ENCODE peak calls at places on chromosomes 12 and 14, in ten cellular contexts. T, C, B, E, F, G, X, J, Q and D are unnamed samples.
A peak's percentile ranks its signal among the peaks of the same experiment; 100 is the strongest.

GRCh38 chr12:95918194-95918993 is 24.0 kb downstream of the CCDC38 start:
- DNase-seq in T (peak; percentile 53), C (peak; percentile 57), B (peak; percentile 44), E (no peak), F (peak; percentile 44), G (no peak), X (no peak), J (peak; percentile 33), Q (no peak), D (no peak)

GRCh38 chr14:81784084-81784483 is 250.4 kb upstream of the SEL1L start:
- DNase-seq in T (no peak), C (no peak), B (peak; percentile 0), E (no peak), F (no peak), G (peak; percentile 7), X (no peak), J (no peak), Q (no peak), D (no peak)

GRCh38 chr12:93819048-93819491 is 141.9 kb downstream of the CRADD start:
- DNase-seq in T (no peak), C (peak; percentile 91), B (peak; percentile 88), E (no peak), F (no peak), G (no peak), X (no peak), J (no peak), Q (peak; percentile 89), D (no peak)

GRCh38 chr12:32743264-32743663 is 12.4 kb downstream of the YARS2 start:
- DNase-seq in T (no peak), C (no peak), B (no peak), E (no peak), F (no peak), G (no peak), X (no peak), J (no peak), Q (no peak), D (no peak)

GRCh38 chr14:63795532-63795931 is 57.3 kb upstream of the SYNE2 start:
- DNase-seq in T (no peak), C (no peak), B (no peak), E (no peak), F (no peak), G (no peak), X (no peak), J (no peak), Q (no peak), D (no peak)

GRCh38 chr14:33294419-33294818 is 355.7 kb downstream of the NPAS3 start:
- DNase-seq in T (no peak), C (no peak), B (no peak), E (no peak), F (no peak), G (no peak), X (no peak), J (no peak), Q (no peak), D (no peak)

GRCh38 chr12:54975272-54975671 is 9.3 kb downstream of the TESPA1 start:
- DNase-seq in T (no peak), C (no peak), B (no peak), E (no peak), F (no peak), G (no peak), X (no peak), J (no peak), Q (no peak), D (no peak)

GRCh38 chr12:3034067-3034750 is 43.0 kb upstream of the TSPAN9 start:
- DNase-seq in T (peak; percentile 82), C (peak; percentile 77), B (peak; percentile 63), E (peak; percentile 66), F (peak; percentile 83), G (no peak), X (peak; percentile 74), J (peak; percentile 85), Q (no peak), D (no peak)

GRCh38 chr12:123126294-123127144 is 24.4 kb downstream of the PITPNM2 start:
- DNase-seq in T (peak; percentile 94), C (peak; percentile 98), B (peak; percentile 99), E (no peak), F (no peak), G (no peak), X (no peak), J (no peak), Q (no peak), D (no peak)

GRCh38 chr14:47194051-47194450 is 481.4 kb downstream of the MDGA2 start:
- DNase-seq in T (no peak), C (peak; percentile 23), B (no peak), E (no peak), F (no peak), G (no peak), X (no peak), J (no peak), Q (no peak), D (no peak)

GRCh38 chr12:109625131-109625559 is 51.6 kb downstream of the MVK start:
- DNase-seq in T (peak; percentile 71), C (peak; percentile 13), B (peak; percentile 60), E (no peak), F (no peak), G (no peak), X (no peak), J (no peak), Q (no peak), D (no peak)

GRCh38 chr12:66713984-66714383 is 35.1 kb upstream of the GRIP1 start:
- DNase-seq in T (no peak), C (no peak), B (no peak), E (no peak), F (no peak), G (no peak), X (no peak), J (no peak), Q (no peak), D (no peak)

GRCh38 chr12:66709444-66709773 is 30.5 kb upstream of the GRIP1 start:
- DNase-seq in T (no peak), C (no peak), B (no peak), E (no peak), F (no peak), G (no peak), X (no peak), J (no peak), Q (no peak), D (no peak)

GRCh38 chr12:66707002-66707697 is 28.3 kb upstream of the GRIP1 start:
- DNase-seq in T (no peak), C (no peak), B (no peak), E (no peak), F (no peak), G (no peak), X (no peak), J (no peak), Q (no peak), D (no peak)

GRCh38 chr12:66709893-66710292 is 31.0 kb upstream of the GRIP1 start:
- DNase-seq in T (no peak), C (no peak), B (no peak), E (no peak), F (no peak), G (no peak), X (no peak), J (no peak), Q (no peak), D (no peak)

DNA sequence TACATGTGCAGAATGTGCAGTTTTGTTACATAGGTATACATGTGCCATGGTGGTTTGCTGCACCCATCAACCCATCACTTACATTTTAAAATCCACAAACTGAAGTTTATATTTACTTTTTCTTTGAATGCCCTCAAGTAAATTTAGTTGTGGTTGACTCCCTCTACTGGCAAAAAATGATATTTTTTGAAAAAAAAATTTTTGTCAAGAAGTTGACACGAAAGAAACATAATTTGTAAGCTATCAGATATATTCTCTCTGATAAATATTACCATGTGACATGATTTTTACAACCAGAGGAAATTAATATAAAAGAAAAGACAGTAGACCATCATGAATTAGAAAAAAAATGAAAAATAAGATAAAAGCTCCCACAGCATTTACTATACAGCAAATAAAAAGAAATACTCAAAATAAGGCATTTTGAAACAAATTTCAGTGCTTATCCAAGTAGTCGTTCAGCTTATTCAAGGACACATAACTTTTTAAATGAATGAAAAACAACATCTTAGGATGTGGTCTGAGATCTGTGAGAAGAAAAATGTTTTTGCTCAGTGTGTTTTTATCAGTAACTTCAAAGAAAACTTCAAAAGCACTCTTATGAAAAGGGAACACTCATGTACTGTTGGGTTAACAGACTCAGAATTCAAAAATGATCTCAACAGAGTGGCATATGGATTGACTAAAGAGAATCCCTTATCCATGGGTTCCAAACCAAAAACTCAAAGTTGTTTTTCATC is 30.0 kb upstream of the GRIP1 start:
- DNase-seq in T (no peak), C (peak; percentile 29), B (peak; percentile 14), E (no peak), F (no peak), G (no peak), X (no peak), J (no peak), Q (no peak), D (no peak)
- TF ChIP-seq CTCF in T (peak; percentile 42), C (peak; percentile 40), B (peak; percentile 53), E (peak; percentile 22), F (peak; percentile 45), G (peak; percentile 23), X (peak; percentile 38), J (peak; percentile 79), Q (no peak), D (no peak)

GRCh38 chr14:57526942-57527341 is 33.3 kb upstream of the CCDC198 start:
- DNase-seq in T (no peak), C (no peak), B (no peak), E (no peak), F (no peak), G (no peak), X (no peak), J (no peak), Q (no peak), D (no peak)
- TF ChIP-seq CTCF in T (no peak), C (no peak), B (no peak), E (no peak), F (no peak), G (no peak), X (no peak), J (no peak), Q (no peak), D (no peak)

DNA sequence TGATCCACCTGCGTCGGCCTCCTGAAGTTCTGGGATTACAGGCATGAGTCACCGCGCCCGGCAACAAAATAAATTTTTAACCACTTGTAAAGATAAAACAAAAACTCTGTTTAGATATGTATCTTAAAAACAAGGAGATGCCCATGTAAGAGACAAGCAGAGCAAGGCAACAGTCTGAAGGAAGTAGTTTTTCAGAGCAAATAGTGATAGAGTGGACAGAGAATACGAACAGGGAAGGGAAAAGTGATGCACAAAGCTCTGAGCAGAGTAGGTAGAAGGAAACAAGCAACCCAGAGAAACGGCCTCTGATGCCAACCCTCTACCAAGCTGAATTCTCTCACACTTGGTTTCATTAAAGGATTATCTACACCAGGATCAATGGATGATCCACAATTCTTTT is 24.8 kb upstream of the CDKL1 start:
- DNase-seq in T (no peak), C (no peak), B (no peak), E (no peak), F (no peak), G (no peak), X (no peak), J (no peak), Q (no peak), D (no peak)
- TF ChIP-seq CTCF in T (no peak), C (no peak), B (no peak), E (no peak), F (no peak), G (no peak), X (no peak), J (no peak), Q (no peak), D (no peak)

GRCh38 chr12:108511633-108512540 is 3.2 kb upstream of the FICD start:
- DNase-seq in T (peak; percentile 67), C (peak; percentile 79), B (peak; percentile 61), E (peak; percentile 46), F (peak; percentile 81), G (peak; percentile 25), X (no peak), J (peak; percentile 83), Q (peak; percentile 94), D (peak; percentile 55)
- TF ChIP-seq CTCF in T (peak; percentile 91), C (peak; percentile 86), B (peak; percentile 82), E (peak; percentile 75), F (peak; percentile 82), G (peak; percentile 92), X (peak; percentile 94), J (peak; percentile 98), Q (no peak), D (peak; percentile 53)

GRCh38 chr12:52141306-52141705 is 50.5 kb downstream of the KRT80 start:
- DNase-seq in T (no peak), C (no peak), B (no peak), E (no peak), F (no peak), G (no peak), X (no peak), J (no peak), Q (no peak), D (no peak)
- TF ChIP-seq CTCF in T (no peak), C (no peak), B (no peak), E (no peak), F (peak; percentile 14), G (no peak), X (no peak), J (no peak), Q (no peak), D (no peak)